ENCODE peak calls at places on chromosomes 3 and 15, in seven cellular contexts. Q is ovary; N is CD4-positive, alpha-beta memory T cell; W is left ventricle myocardium inferior; A is transverse colon; M is SJSA1; Z is pancreas. S is an unnamed sample.

GRCh38 chr3:171026584-171027293 is at the start of gene SLC2A2:
- DNase-seq in Q (no peak), N (no peak), W (no peak), A (no peak), M (no peak), Z (no peak), S (no peak)

GRCh38 chr15:40282144-40282869 is 557 bp downstream of the ANKRD63 start:
- DNase-seq in Q (no peak), N (peak; percentile 62), W (peak; percentile 44), A (peak; percentile 50), M (peak; percentile 84), Z (no peak), S (peak; percentile 34)

GRCh38 chr3:44883213-44883955 is 9.0 kb downstream of the TGM4 start:
- DNase-seq in Q (no peak), N (no peak), W (no peak), A (no peak), M (no peak), Z (no peak), S (no peak)

GRCh38 chr3:6223572-6223971 is 637.3 kb upstream of the GRM7 start:
- DNase-seq in Q (no peak), N (no peak), W (no peak), A (no peak), M (no peak), Z (no peak), S (no peak)

GRCh38 chr3:59451041-59451763 is 401.4 kb upstream of the CFAP20DC start:
- DNase-seq in Q (no peak), N (peak; percentile 79), W (no peak), A (peak; percentile 38), M (peak; percentile 32), Z (no peak), S (no peak)

GRCh38 chr15:60001642-60002527 is 2.2 kb upstream of the FOXB1 start:
- DNase-seq in Q (no peak), N (no peak), W (no peak), A (no peak), M (no peak), Z (no peak), S (no peak)

GRCh38 chr3:32177702-32178198 is 60.7 kb upstream of the CMTM8 start:
- DNase-seq in Q (no peak), N (peak; percentile 55), W (no peak), A (peak; percentile 67), M (peak; percentile 25), Z (peak; percentile 80), S (peak; percentile 62)

GRCh38 chr3:127037971-127038446 is 55.1 kb downstream of the PLXNA1 start:
- DNase-seq in Q (peak; percentile 26), N (no peak), W (no peak), A (no peak), M (no peak), Z (no peak), S (no peak)

GRCh38 chr15:36183207-36183606 is 396.2 kb upstream of the CDIN1 start:
- DNase-seq in Q (no peak), N (no peak), W (no peak), A (no peak), M (no peak), Z (no peak), S (no peak)

GRCh38 chr15:84934942-84935729 is 46.5 kb upstream of the PDE8A start:
- DNase-seq in Q (no peak), N (no peak), W (no peak), A (no peak), M (no peak), Z (no peak), S (no peak)

GRCh38 chr3:80586338-80586737 is 818.5 kb upstream of the ROBO1 start:
- DNase-seq in Q (no peak), N (no peak), W (no peak), A (no peak), M (no peak), Z (no peak), S (no peak)

GRCh38 chr3:161104561-161105551 is at the start of gene B3GALNT1:
- DNase-seq in Q (peak; percentile 68), N (peak; percentile 2), W (peak; percentile 61), A (peak; percentile 12), M (peak; percentile 70), Z (peak; percentile 54), S (no peak)

GRCh38 chr3:114307841-114308228 is 14.0 kb downstream of the TIGIT start:
- DNase-seq in Q (no peak), N (no peak), W (no peak), A (no peak), M (no peak), Z (no peak), S (no peak)

GRCh38 chr3:62874398-62875102 is 666 bp downstream of the CADPS start:
- DNase-seq in Q (no peak), N (no peak), W (peak; percentile 13), A (no peak), M (no peak), Z (no peak), S (peak; percentile 16)

GRCh38 chr3:138460536-138461205 is 26.3 kb downstream of the ESYT3 start:
- DNase-seq in Q (peak; percentile 11), N (no peak), W (no peak), A (no peak), M (no peak), Z (no peak), S (no peak)

GRCh38 chr3:14808025-14808424 is 10.7 kb upstream of the FGD5 start:
- DNase-seq in Q (no peak), N (no peak), W (no peak), A (no peak), M (no peak), Z (no peak), S (no peak)

GRCh38 chr3:113441051-113441770 is at the start of gene CFAP44:
- DNase-seq in Q (peak; percentile 91), N (peak; percentile 15), W (peak; percentile 72), A (peak; percentile 62), M (no peak), Z (peak; percentile 82), S (no peak)

GRCh38 chr15:63503739-63504246 is 600 bp upstream of the USP3 start:
- DNase-seq in Q (peak; percentile 78), N (peak; percentile 84), W (no peak), A (peak; percentile 77), M (peak; percentile 90), Z (peak; percentile 72), S (peak; percentile 67)

DNA sequence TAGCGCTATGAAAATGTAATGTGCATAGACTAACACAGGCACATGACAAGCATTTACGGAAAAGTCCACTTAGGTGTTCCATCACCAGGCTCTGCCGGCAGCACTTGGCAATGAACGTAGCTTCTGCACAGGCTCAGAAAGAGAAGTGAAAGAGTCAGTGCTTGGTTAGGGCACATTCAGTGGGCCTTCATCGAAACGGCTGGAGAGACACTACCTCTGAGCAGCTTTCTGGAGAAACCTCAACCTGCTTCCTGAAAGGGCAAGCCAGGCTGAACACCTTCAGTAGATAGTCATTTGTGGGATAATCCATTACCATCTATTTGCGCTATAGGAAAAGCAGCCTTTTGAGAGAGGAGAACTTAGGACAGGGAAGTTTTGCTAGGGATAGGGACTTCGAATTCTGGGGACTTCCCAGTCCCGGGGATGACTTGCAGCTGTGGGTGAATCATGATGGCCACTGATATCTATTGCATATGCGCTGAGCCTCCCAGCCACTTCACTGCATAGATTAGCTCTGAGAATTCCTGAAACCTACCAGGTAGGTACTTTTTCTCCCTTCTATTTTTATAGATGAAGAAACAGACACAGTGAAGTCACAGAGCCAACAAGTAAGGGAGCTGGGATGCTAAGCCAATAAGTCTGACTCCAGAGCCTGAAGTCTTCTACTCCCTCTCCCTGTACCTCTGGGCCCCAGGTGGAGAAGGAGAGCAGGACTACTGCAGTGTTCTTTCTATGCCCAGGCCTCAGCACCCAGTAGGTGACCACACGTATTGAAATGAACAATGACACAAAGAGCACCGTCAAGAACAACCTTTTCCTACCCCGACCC is 4.2 kb upstream of the SH2D7 start:
- DNase-seq in Q (peak; percentile 7), N (no peak), W (no peak), A (peak; percentile 35), M (no peak), Z (no peak), S (no peak)
- H3K4me1 ChIP-seq in Q (peaks cover 6% of the 10 kb centered on the region), N (no peaks in the 10 kb centered on the region), W (peaks cover 25% of the 10 kb centered on the region), A (peaks cover 51% of the 10 kb centered on the region), M (no peaks in the 10 kb centered on the region), Z (peaks cover 6% of the 10 kb centered on the region), S (peaks cover 28% of the 10 kb centered on the region)

DNA sequence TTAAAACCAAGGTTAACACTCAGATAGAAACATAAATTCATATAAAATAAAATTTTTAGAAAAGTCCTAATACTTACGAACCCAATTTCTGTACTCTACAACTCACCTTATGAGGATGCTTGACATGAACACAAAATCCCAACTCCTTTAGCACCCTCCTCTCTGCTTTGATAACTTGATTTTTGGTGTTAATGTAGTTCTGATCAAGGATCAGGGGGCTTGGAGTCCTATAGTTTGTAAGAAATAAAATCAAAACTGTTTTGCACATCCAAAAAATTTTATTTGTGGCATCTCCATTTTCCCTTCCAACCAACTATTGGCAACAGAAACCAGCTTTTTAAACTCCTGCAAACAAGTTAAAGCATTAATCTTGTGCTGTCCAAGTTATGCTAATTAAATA is 7.0 kb downstream of the CCNL1 start:
- DNase-seq in Q (no peak), N (no peak), W (no peak), A (no peak), M (no peak), Z (no peak), S (no peak)
- H3K36me3 ChIP-seq in Q (no peaks in the 10 kb centered on the region), N (peaks cover 96% of the 10 kb centered on the region), W (peaks cover 92% of the 10 kb centered on the region), A (no peaks in the 10 kb centered on the region), M (peaks cover 100% of the 10 kb centered on the region), Z (peaks cover 73% of the 10 kb centered on the region), S (peaks cover 100% of the 10 kb centered on the region)

GRCh38 chr3:52236424-52236886 is 2.5 kb downstream of the TWF2 start:
- DNase-seq in Q (peak; percentile 57), N (no peak), W (peak; percentile 20), A (no peak), M (no peak), Z (peak; percentile 22), S (no peak)

GRCh38 chr3:52237659-52238172 is 1.2 kb downstream of the TWF2 start:
- DNase-seq in Q (peak; percentile 92), N (no peak), W (peak; percentile 86), A (peak; percentile 76), M (peak; percentile 75), Z (peak; percentile 77), S (peak; percentile 33)

GRCh38 chr3:52238193-52238760 is 681 bp downstream of the TWF2 start:
- DNase-seq in Q (no peak), N (no peak), W (no peak), A (no peak), M (peak; percentile 30), Z (no peak), S (no peak)

GRCh38 chr3:52238761-52239701 is at the start of gene TWF2:
- DNase-seq in Q (peak; percentile 89), N (peak; percentile 93), W (peak; percentile 80), A (peak; percentile 85), M (peak; percentile 74), Z (peak; percentile 68), S (peak; percentile 76)

GRCh38 chr3:52237006-52237658 is 1.8 kb downstream of the TWF2 start:
- DNase-seq in Q (peak; percentile 42), N (no peak), W (no peak), A (no peak), M (no peak), Z (no peak), S (no peak)
- H3K4me3 ChIP-seq in Q (peak overlapping the region; percentile 15), N (peak overlapping the region; percentile 93), W (peak overlapping the region; percentile 91), A (peak overlapping the region; percentile 82), M (no peak overlapping the region), Z (peak overlapping the region; percentile 97), S (no peak overlapping the region)

DNA sequence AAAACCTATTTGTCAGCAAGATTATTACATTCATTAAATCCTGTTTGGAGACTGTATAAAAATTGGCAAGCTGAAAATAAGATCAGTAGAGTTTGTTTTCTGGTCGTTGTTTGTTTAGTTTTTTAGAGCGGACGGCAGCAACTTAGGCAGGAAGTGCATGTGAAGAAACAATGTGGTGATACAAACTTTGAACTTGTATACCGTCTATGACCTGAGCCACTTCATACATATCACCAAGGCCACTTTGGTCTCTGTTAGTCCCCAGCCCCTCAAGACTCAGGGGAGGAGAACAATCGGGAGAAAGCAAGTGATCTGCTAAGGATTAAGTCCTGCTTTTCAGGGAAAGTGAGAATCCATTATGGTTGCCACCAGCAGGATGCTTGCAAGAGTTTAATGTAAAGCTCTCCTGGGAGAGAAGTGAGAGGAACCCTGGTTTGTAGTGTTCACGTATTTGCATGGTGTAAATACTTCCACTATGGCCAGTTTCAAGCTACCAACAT is 31.1 kb downstream of the RASGRP1 start:
- DNase-seq in Q (no peak), N (no peak), W (no peak), A (no peak), M (no peak), Z (no peak), S (no peak)
- H3K4me1 ChIP-seq in Q (no peaks in the 10 kb centered on the region), N (peaks cover 95% of the 10 kb centered on the region), W (peaks cover 9% of the 10 kb centered on the region), A (no peaks in the 10 kb centered on the region), M (peaks cover 14% of the 10 kb centered on the region), Z (no peaks in the 10 kb centered on the region), S (peaks cover 14% of the 10 kb centered on the region)

S was measured in SJCRH30.